ENCODE peak calls at places on chromosomes 11 and 22, in seven cellular contexts. X, W, F, Q, V, D and I are unnamed samples.

GRCh38 chr11:122634507-122634906 is 21.0 kb upstream of the UBASH3B start:
- DNase-seq in W (no peak), X (no peak), D (peak), F (peak), V (peak), Q (no peak), I (peak)

GRCh38 chr11:85947431-85948272 is 92.5 kb downstream of the CCDC83 start:
- DNase-seq in W (no peak), Q (no peak), F (peak), X (no peak), V (peak), D (peak), I (peak)

GRCh38 chr22:18057568-18058209 is 20.1 kb upstream of the PEX26 start:
- DNase-seq in X (peak), V (peak), W (no peak), Q (no peak), D (peak), F (peak), I (peak)

GRCh38 chr11:92216789-92217188 is 7.8 kb upstream of the FAT3 start:
- DNase-seq in X (no peak), W (no peak), F (no peak), Q (no peak), V (no peak), D (no peak), I (no peak)

GRCh38 chr22:24423519-24424000 is 3.8 kb upstream of the ADORA2A start:
- DNase-seq in X (no peak), F (no peak), D (no peak), W (peak), V (no peak), Q (peak), I (no peak)

GRCh38 chr11:125451400-125452124 is 44.5 kb downstream of the FEZ1 start:
- DNase-seq in V (peak), F (peak), D (peak), W (peak), Q (peak), X (peak), I (no peak)

GRCh38 chr11:115164774-115165173 is 339.4 kb downstream of the CADM1 start:
- DNase-seq in W (no peak), X (no peak), Q (no peak), V (peak), D (no peak), F (no peak), I (peak)

GRCh38 chr11:78786086-78786485 is 211.4 kb upstream of the NARS2 start:
- DNase-seq in Q (no peak), W (no peak), X (no peak), D (peak), F (no peak), V (no peak), I (no peak)

GRCh38 chr22:41327124-41327523 is 25.8 kb downstream of the ZC3H7B start:
- DNase-seq in V (no peak), Q (no peak), W (peak), X (no peak), F (no peak), D (no peak), I (no peak)

GRCh38 chr11:832529-833113 is at the start of gene CD151:
- DNase-seq in V (peak), Q (peak), D (peak), F (no peak), X (no peak), W (peak), I (peak)

GRCh38 chr11:830295-831131 is 2.2 kb upstream of the CD151 start:
- DNase-seq in Q (peak), W (peak), D (no peak), F (peak), X (no peak), V (peak), I (peak)

GRCh38 chr11:829946-830294 is 2.2 kb downstream of the CRACR2B start:
- DNase-seq in W (no peak), D (no peak), V (no peak), X (no peak), F (no peak), Q (no peak), I (no peak)

GRCh38 chr11:831951-832528 is 712 bp upstream of the CD151 start:
- DNase-seq in X (no peak), Q (no peak), D (no peak), F (no peak), W (no peak), V (no peak), I (no peak)

GRCh38 chr11:831132-831864 is 1.5 kb upstream of the CD151 start:
- DNase-seq in W (no peak), V (peak), D (peak), Q (no peak), F (no peak), X (no peak), I (peak)
- H3K4me3 ChIP-seq in W (peak), V (peak), D (no peak), Q (no peak), F (no peak), X (no peak), I (peak)

GRCh38 chr22:21726650-21727049 is 8.9 kb downstream of the YPEL1 start:
- DNase-seq in X (no peak), W (peak), Q (peak), F (no peak), D (no peak), V (no peak), I (no peak)
- TF ChIP-seq CTCF in X (no peak), W (peak), Q (no peak), F (peak), D (no peak), V (no peak), I (peak)

DNA sequence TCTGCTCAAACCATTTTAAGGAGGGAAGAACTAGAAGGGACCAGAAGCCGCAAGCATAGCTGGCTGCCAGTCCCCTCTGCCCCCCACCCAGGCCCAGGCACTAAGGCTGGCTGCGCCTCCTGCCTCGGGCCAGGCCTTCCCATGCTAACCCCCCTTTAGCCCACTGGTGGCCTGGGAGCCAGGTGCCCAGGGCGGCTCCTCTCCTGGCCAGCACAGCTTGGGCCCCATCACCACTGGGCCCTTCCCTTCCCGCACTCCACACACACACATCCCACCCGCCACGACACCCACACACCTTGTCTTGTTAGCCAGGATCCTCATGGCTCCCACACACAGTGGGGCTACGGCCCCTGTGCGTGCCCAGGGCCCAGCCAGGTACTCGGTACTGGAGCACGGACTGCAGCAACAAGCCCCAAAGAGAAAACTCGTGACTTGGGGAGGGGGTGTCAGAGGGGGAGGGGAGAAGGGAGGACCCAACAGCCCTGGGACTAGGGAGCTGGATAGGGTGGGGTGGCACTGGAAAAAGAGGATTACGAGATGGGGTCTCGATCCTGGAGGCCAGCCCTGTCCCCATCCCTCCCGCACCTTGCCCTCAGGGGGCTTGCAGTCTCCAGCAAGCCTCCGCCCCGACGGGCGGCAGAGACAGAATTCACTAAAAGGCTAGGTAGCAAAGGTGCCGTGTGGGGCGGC is 16.0 kb downstream of the BCL9L start:
- DNase-seq in F (no peak), X (no peak), D (no peak), Q (no peak), V (no peak), W (no peak), I (peak)
- H3K4me3 ChIP-seq in F (peak), X (peak), D (peak), Q (peak), V (peak), W (peak), I (peak)

GRCh38 chr11:103108933-103109817 is at the start of gene DYNC2H1:
- DNase-seq in X (peak), D (peak), F (peak), V (peak), Q (peak), W (peak), I (peak)

GRCh38 chr11:103112364-103112763 is 3.1 kb downstream of the DYNC2H1 start:
- DNase-seq in F (no peak), D (no peak), V (no peak), Q (no peak), W (no peak), X (no peak), I (no peak)

GRCh38 chr11:103111400-103111799 is 2.2 kb downstream of the DYNC2H1 start:
- DNase-seq in X (no peak), Q (no peak), W (no peak), F (no peak), D (no peak), V (no peak), I (no peak)

GRCh38 chr11:103109818-103110388 is 677 bp downstream of the DYNC2H1 start:
- DNase-seq in V (peak), F (peak), D (no peak), Q (no peak), X (no peak), W (no peak), I (peak)

GRCh38 chr11:103110406-103110805 is 1.2 kb downstream of the DYNC2H1 start:
- DNase-seq in D (peak), V (peak), W (no peak), F (peak), X (no peak), Q (no peak), I (peak)
- TF ChIP-seq CTCF in D (peak), V (peak), W (no peak), F (peak), X (no peak), Q (peak), I (peak)